ENCODE peak calls at places on chromosomes 11 and 22, in four cellular contexts. One of them, this sample, is unnamed. For H3K4me1, the result is how much of the 10 kb centered on the place peaks cover.

GRCh38 chr11:33376331-33377099 is 119.3 kb downstream of the HIPK3 start:
- DNase-seq in Peyer's patch: no peak
- DNase-seq in CD4-positive, alpha-beta memory T cell: no peak
- DNase-seq in K562: no peak
- DNase-seq in this sample: peak

GRCh38 chr11:63919267-63920125 is 2.5 kb upstream of the RCOR2 start:
- DNase-seq in K562: peak
- DNase-seq in Peyer's patch: no peak
- DNase-seq in CD4-positive, alpha-beta memory T cell: no peak
- DNase-seq in this sample: peak

GRCh38 chr11:8016396-8016949 is 29.3 kb downstream of the EIF3F start:
- DNase-seq in CD4-positive, alpha-beta memory T cell: no peak
- DNase-seq in K562: no peak
- DNase-seq in Peyer's patch: no peak
- DNase-seq in this sample: no peak

GRCh38 chr11:45152740-45153595 is 6.5 kb downstream of the PRDM11 start:
- DNase-seq in CD4-positive, alpha-beta memory T cell: no peak
- DNase-seq in Peyer's patch: no peak
- DNase-seq in K562: no peak
- DNase-seq in this sample: no peak

GRCh38 chr11:8247312-8247711 is 16.4 kb downstream of the LMO1 start:
- DNase-seq in Peyer's patch: no peak
- DNase-seq in CD4-positive, alpha-beta memory T cell: no peak
- DNase-seq in K562: peak
- DNase-seq in this sample: peak

GRCh38 chr11:2855162-2855561 is 30.4 kb downstream of the CDKN1C start:
- DNase-seq in Peyer's patch: no peak
- DNase-seq in CD4-positive, alpha-beta memory T cell: no peak
- DNase-seq in K562: no peak
- DNase-seq in this sample: no peak

GRCh38 chr11:108620958-108621772 is 27.6 kb upstream of the EXPH5 start:
- DNase-seq in CD4-positive, alpha-beta memory T cell: no peak
- DNase-seq in K562: no peak
- DNase-seq in Peyer's patch: no peak
- DNase-seq in this sample: no peak

GRCh38 chr11:96037267-96037990 is 113.5 kb upstream of the MTMR2 start:
- DNase-seq in K562: no peak
- DNase-seq in CD4-positive, alpha-beta memory T cell: no peak
- DNase-seq in Peyer's patch: no peak
- DNase-seq in this sample: no peak

GRCh38 chr11:119093951-119094815 is 7.5 kb downstream of the DPAGT1 start:
- DNase-seq in K562: peak
- DNase-seq in CD4-positive, alpha-beta memory T cell: peak
- DNase-seq in Peyer's patch: peak
- DNase-seq in this sample: peak

GRCh38 chr11:100576044-100577021 is 110.8 kb upstream of the ARHGAP42 start:
- DNase-seq in K562: peak
- DNase-seq in CD4-positive, alpha-beta memory T cell: no peak
- DNase-seq in Peyer's patch: no peak
- DNase-seq in this sample: peak

GRCh38 chr22:20206709-20207215 is 55.9 kb upstream of the CCDC188 start:
- DNase-seq in CD4-positive, alpha-beta memory T cell: no peak
- DNase-seq in Peyer's patch: peak
- DNase-seq in K562: peak
- DNase-seq in this sample: no peak

GRCh38 chr11:66494935-66495334 is 14.7 kb downstream of the DPP3 start:
- DNase-seq in CD4-positive, alpha-beta memory T cell: no peak
- DNase-seq in K562: no peak
- DNase-seq in Peyer's patch: no peak
- DNase-seq in this sample: no peak

GRCh38 chr11:132943325-132943736 is 589.0 kb downstream of the OPCML start:
- DNase-seq in Peyer's patch: no peak
- DNase-seq in K562: no peak
- DNase-seq in CD4-positive, alpha-beta memory T cell: no peak
- DNase-seq in this sample: no peak

GRCh38 chr11:75286826-75287465 is 46.4 kb downstream of the TPBGL start:
- DNase-seq in CD4-positive, alpha-beta memory T cell: no peak
- DNase-seq in Peyer's patch: no peak
- DNase-seq in K562: no peak
- DNase-seq in this sample: no peak

GRCh38 chr11:102476812-102477211 is 24.2 kb upstream of the TMEM123 start:
- DNase-seq in K562: peak
- DNase-seq in Peyer's patch: no peak
- DNase-seq in CD4-positive, alpha-beta memory T cell: peak
- DNase-seq in this sample: peak

GRCh38 chr11:12123177-12123576 is 12.8 kb downstream of the MICAL2 start:
- DNase-seq in CD4-positive, alpha-beta memory T cell: no peak
- DNase-seq in K562: no peak
- DNase-seq in Peyer's patch: no peak
- DNase-seq in this sample: peak
- H3K27ac ChIP-seq in CD4-positive, alpha-beta memory T cell: no peak
- H3K27ac ChIP-seq in K562: no peak
- H3K27ac ChIP-seq in Peyer's patch: no peak
- H3K27ac ChIP-seq in this sample: peak

GRCh38 chr22:48513929-48514328 is 1313.7 kb downstream of the BRD1 start:
- DNase-seq in CD4-positive, alpha-beta memory T cell: no peak
- DNase-seq in K562: no peak
- DNase-seq in Peyer's patch: no peak
- DNase-seq in this sample: no peak
- H3K4me1 ChIP-seq in CD4-positive, alpha-beta memory T cell: under half
- H3K4me1 ChIP-seq in K562: under half
- H3K4me1 ChIP-seq in Peyer's patch: under half
- H3K4me1 ChIP-seq in this sample: under half

GRCh38 chr11:62508336-62509058 is 38.1 kb downstream of the AHNAK start:
- DNase-seq in Peyer's patch: peak
- DNase-seq in CD4-positive, alpha-beta memory T cell: no peak
- DNase-seq in K562: peak
- DNase-seq in this sample: peak

GRCh38 chr11:62513651-62514050 is 33.0 kb downstream of the AHNAK start:
- DNase-seq in Peyer's patch: no peak
- DNase-seq in K562: no peak
- DNase-seq in CD4-positive, alpha-beta memory T cell: no peak
- DNase-seq in this sample: no peak

GRCh38 chr11:62516736-62517371 is 29.8 kb downstream of the AHNAK start:
- DNase-seq in K562: no peak
- DNase-seq in Peyer's patch: no peak
- DNase-seq in CD4-positive, alpha-beta memory T cell: no peak
- DNase-seq in this sample: no peak

GRCh38 chr11:62514151-62514550 is 32.5 kb downstream of the AHNAK start:
- DNase-seq in K562: no peak
- DNase-seq in CD4-positive, alpha-beta memory T cell: no peak
- DNase-seq in Peyer's patch: no peak
- DNase-seq in this sample: no peak

DNA sequence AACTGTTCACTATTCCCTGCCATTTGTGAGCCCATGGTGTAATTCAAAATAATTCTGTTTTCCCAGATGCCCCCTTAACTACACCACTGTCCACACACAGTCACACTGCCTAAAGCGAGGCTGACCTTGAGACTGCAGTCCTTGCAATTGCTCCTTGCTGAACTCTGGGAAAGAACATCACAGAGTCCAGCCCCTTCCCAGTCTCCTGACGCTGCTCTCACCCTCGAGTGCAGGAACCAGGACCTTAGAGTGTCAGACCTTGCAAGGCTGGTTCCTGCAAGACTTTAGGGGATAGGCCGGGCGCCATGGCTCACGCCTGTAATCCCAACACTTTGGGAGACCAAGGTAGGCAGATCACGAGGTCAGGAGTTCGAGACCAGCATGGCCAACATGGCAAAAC is 33.6 kb downstream of the AHNAK start:
- DNase-seq in CD4-positive, alpha-beta memory T cell: no peak
- DNase-seq in Peyer's patch: no peak
- DNase-seq in K562: no peak
- DNase-seq in this sample: no peak
- H3K27ac ChIP-seq in CD4-positive, alpha-beta memory T cell: no peak
- H3K27ac ChIP-seq in Peyer's patch: no peak
- H3K27ac ChIP-seq in K562: no peak
- H3K27ac ChIP-seq in this sample: no peak

GRCh38 chr11:1219836-1220810 is 2.7 kb upstream of the MUC5B start:
- DNase-seq in Peyer's patch: no peak
- DNase-seq in K562: no peak
- DNase-seq in CD4-positive, alpha-beta memory T cell: no peak
- DNase-seq in this sample: no peak

GRCh38 chr11:1218256-1218787 is 4.5 kb upstream of the MUC5B start:
- DNase-seq in Peyer's patch: no peak
- DNase-seq in K562: no peak
- DNase-seq in CD4-positive, alpha-beta memory T cell: no peak
- DNase-seq in this sample: no peak

GRCh38 chr11:1218788-1219445 is 3.9 kb upstream of the MUC5B start:
- DNase-seq in CD4-positive, alpha-beta memory T cell: no peak
- DNase-seq in Peyer's patch: no peak
- DNase-seq in K562: no peak
- DNase-seq in this sample: no peak

GRCh38 chr11:1220941-1221721 is 1.7 kb upstream of the MUC5B start:
- DNase-seq in Peyer's patch: no peak
- DNase-seq in K562: no peak
- DNase-seq in CD4-positive, alpha-beta memory T cell: no peak
- DNase-seq in this sample: no peak

DNA sequence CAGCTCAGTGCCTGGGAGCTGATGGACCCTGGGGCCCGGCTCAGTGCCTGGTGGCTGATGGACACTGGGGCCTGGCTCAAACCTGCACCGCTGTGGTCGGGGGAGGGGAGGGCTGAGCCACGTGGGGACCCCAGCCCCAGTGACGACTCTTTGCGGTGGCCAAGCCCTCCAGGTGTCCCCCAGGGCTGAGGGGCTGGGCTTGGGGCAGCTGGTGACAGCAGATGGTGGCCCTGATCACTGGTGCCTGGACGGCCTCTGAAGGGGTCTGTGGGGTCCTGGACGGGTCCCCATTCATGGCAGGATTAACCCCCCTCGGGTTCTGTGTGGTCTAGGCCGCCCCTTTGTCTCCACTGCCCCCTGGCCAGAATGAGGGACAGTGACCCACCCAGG is 3.4 kb upstream of the MUC5B start:
- DNase-seq in Peyer's patch: no peak
- DNase-seq in K562: no peak
- DNase-seq in CD4-positive, alpha-beta memory T cell: no peak
- DNase-seq in this sample: no peak
- H3K4me1 ChIP-seq in Peyer's patch: under half
- H3K4me1 ChIP-seq in K562: under half
- H3K4me1 ChIP-seq in CD4-positive, alpha-beta memory T cell: under half
- H3K4me1 ChIP-seq in this sample: under half

GRCh38 chr11:20011294-20011951 is 148.9 kb downstream of the DBX1 start:
- DNase-seq in CD4-positive, alpha-beta memory T cell: no peak
- DNase-seq in Peyer's patch: no peak
- DNase-seq in K562: no peak
- DNase-seq in this sample: no peak
- H3K27ac ChIP-seq in CD4-positive, alpha-beta memory T cell: no peak
- H3K27ac ChIP-seq in Peyer's patch: no peak
- H3K27ac ChIP-seq in K562: no peak
- H3K27ac ChIP-seq in this sample: no peak

This sample was measured in SJCRH30.